ENCODE peak calls at places on chromosomes 7 and 10, in ten cellular contexts. F is cerebellar cortex; I is Right ventricle myocardium superior; V is stimulated activated naive CD4-positive, alpha-beta T cell; K is C1 segment of cervical spinal cord; T is A549; S is epithelial cell of prostate; W is NCI-H345; H is aorta; G is GM12891. U is an unnamed sample.

GRCh38 chr10:86782691-86783418 is 26.4 kb downstream of the BMPR1A start:
- DNase-seq in F (no peak), I (no peak), V (no peak), K (no peak), T (no peak), S (no peak), W (no peak), H (no peak), G (no peak), U (no peak)

GRCh38 chr10:128959746-128960145 is 507.3 kb upstream of the MGMT start:
- DNase-seq in F (no peak), I (no peak), V (no peak), K (no peak), T (no peak), S (no peak), W (no peak), H (no peak), G (no peak), U (no peak)

GRCh38 chr10:73229567-73229966 is 17.5 kb downstream of the DNAJC9 start:
- DNase-seq in F (no peak), I (no peak), V (no peak), K (no peak), T (no peak), S (no peak), W (no peak), H (no peak), G (no peak), U (no peak)

GRCh38 chr7:31782411-31782991 is 95.5 kb downstream of the PPP1R17 start:
- DNase-seq in F (peak; percentile 45), I (no peak), V (no peak), K (no peak), T (peak; percentile 67), S (peak; percentile 12), W (peak; percentile 57), H (no peak), G (peak; percentile 26), U (peak; percentile 56)

GRCh38 chr7:70093496-70093895 is 495.2 kb downstream of the AUTS2 start:
- DNase-seq in F (no peak), I (no peak), V (no peak), K (no peak), T (peak; percentile 3), S (peak; percentile 33), W (peak; percentile 75), H (no peak), G (no peak), U (no peak)

GRCh38 chr10:98478430-98479222 is 31.9 kb upstream of the HPS1 start:
- DNase-seq in F (no peak), I (no peak), V (no peak), K (no peak), T (no peak), S (no peak), W (no peak), H (no peak), G (no peak), U (no peak)

GRCh38 chr7:75945297-75946168 is 30.6 kb downstream of the POR start:
- DNase-seq in F (no peak), I (no peak), V (no peak), K (no peak), T (no peak), S (peak; percentile 58), W (no peak), H (no peak), G (no peak), U (peak; percentile 36)

GRCh38 chr10:102449321-102450123 is 1.8 kb downstream of the C10orf95 start:
- DNase-seq in F (peak; percentile 92), I (peak; percentile 74), V (peak; percentile 78), K (no peak), T (no peak), S (peak; percentile 50), W (peak; percentile 85), H (peak; percentile 79), G (no peak), U (no peak)

GRCh38 chr10:82535457-82535856 is 660.5 kb downstream of the NRG3 start:
- DNase-seq in F (no peak), I (no peak), V (no peak), K (no peak), T (no peak), S (no peak), W (no peak), H (no peak), G (no peak), U (no peak)

GRCh38 chr7:139811106-139811505 is 18.0 kb upstream of the TBXAS1 start:
- DNase-seq in F (no peak), I (no peak), V (no peak), K (no peak), T (no peak), S (no peak), W (no peak), H (no peak), G (no peak), U (no peak)